ENCODE peak calls at places on chromosomes 2 and 18, in nine cellular contexts. I is astrocyte of the cerebellum, P is adrenal gland, F is brain microvascular endothelial cell, R is PC-3, J is cardiac muscle cell, N is HFF-Myc, L is fibroblast of pulmonary artery, V is AG04450. U is an unnamed sample.

GRCh38 chr2:181077128-181077709 is 96.8 kb downstream of the UBE2E3 start:
- DNase-seq in J (peak), R (peak), L (peak), I (peak), P (no peak), N (no peak), V (no peak), F (peak), U (peak)

GRCh38 chr18:11005528-11005927 is 143.8 kb downstream of the PIEZO2 start:
- DNase-seq in I (peak), P (peak), L (peak), J (peak), R (peak), F (peak), V (peak), N (peak), U (peak)

GRCh38 chr2:76563730-76564129 is 853.0 kb upstream of the GCFC2 start:
- DNase-seq in R (no peak), L (no peak), F (no peak), P (no peak), V (no peak), I (no peak), J (no peak), N (no peak), U (no peak)

GRCh38 chr2:191721331-191721730 is 43.4 kb downstream of the NABP1 start:
- DNase-seq in P (no peak), F (no peak), J (no peak), R (no peak), L (no peak), V (no peak), N (no peak), I (no peak), U (no peak)

GRCh38 chr2:142989276-142990204 is 112.1 kb downstream of the KYNU start:
- DNase-seq in N (no peak), F (no peak), I (peak), V (no peak), P (no peak), R (peak), J (peak), L (peak), U (peak)

GRCh38 chr2:230614913-230615332 is 97.7 kb upstream of the CAB39 start:
- DNase-seq in N (no peak), L (no peak), J (no peak), F (no peak), I (no peak), V (no peak), R (no peak), P (no peak), U (peak)

GRCh38 chr2:43139996-43140621 is 86.3 kb downstream of the ZFP36L2 start:
- DNase-seq in J (peak), P (peak), V (no peak), R (no peak), F (no peak), L (peak), I (no peak), N (peak), U (peak)

GRCh38 chr2:30771200-30771599 is 36.0 kb downstream of the CAPN13 start:
- DNase-seq in I (no peak), L (no peak), P (peak), N (no peak), F (no peak), V (no peak), J (no peak), R (no peak), U (no peak)

GRCh38 chr2:188659656-188660406 is 314.3 kb upstream of the COL3A1 start:
- DNase-seq in R (peak), F (peak), N (no peak), L (peak), I (no peak), V (no peak), J (peak), P (no peak), U (peak)

GRCh38 chr2:235493775-235494715 is at the start of gene AGAP1:
- DNase-seq in V (peak), F (peak), I (peak), R (peak), L (peak), J (peak), N (peak), P (peak), U (peak)

GRCh38 chr2:127648321-127648720 is 2.4 kb downstream of the GPR17 start:
- DNase-seq in I (no peak), J (no peak), F (no peak), L (no peak), P (no peak), R (no peak), V (no peak), N (no peak), U (no peak)

GRCh38 chr18:12777543-12777942 is 74.7 kb downstream of the PSMG2 start:
- DNase-seq in V (no peak), P (no peak), N (no peak), R (peak), L (no peak), J (no peak), I (no peak), F (no peak), U (no peak)

GRCh38 chr18:67359868-67360838 is 156.4 kb downstream of the DSEL start:
- DNase-seq in I (peak), V (peak), F (peak), N (peak), J (peak), L (peak), R (peak), P (peak), U (peak)
- H3K4me3 ChIP-seq in I (peak), V (peak), F (peak), N (peak), J (no peak), L (peak), R (peak), P (peak), U (peak)

GRCh38 chr2:71276311-71277158 is 49.6 kb upstream of the PAIP2B start:
- DNase-seq in P (peak), R (peak), F (peak), J (peak), L (peak), V (peak), I (peak), N (peak), U (peak)
- TF ChIP-seq CTCF in P (no peak), R (no peak), F (peak), J (peak), L (no peak), V (no peak), I (no peak), N (no peak), U (no peak)

GRCh38 chr2:64644240-64645013 is 9.3 kb downstream of the SERTAD2 start:
- DNase-seq in F (peak), P (peak), R (peak), V (no peak), I (peak), L (peak), J (peak), N (no peak), U (peak)
- H3K4me3 ChIP-seq in F (peak), P (peak), R (peak), V (peak), I (peak), L (peak), J (peak), N (peak), U (peak)

DNA sequence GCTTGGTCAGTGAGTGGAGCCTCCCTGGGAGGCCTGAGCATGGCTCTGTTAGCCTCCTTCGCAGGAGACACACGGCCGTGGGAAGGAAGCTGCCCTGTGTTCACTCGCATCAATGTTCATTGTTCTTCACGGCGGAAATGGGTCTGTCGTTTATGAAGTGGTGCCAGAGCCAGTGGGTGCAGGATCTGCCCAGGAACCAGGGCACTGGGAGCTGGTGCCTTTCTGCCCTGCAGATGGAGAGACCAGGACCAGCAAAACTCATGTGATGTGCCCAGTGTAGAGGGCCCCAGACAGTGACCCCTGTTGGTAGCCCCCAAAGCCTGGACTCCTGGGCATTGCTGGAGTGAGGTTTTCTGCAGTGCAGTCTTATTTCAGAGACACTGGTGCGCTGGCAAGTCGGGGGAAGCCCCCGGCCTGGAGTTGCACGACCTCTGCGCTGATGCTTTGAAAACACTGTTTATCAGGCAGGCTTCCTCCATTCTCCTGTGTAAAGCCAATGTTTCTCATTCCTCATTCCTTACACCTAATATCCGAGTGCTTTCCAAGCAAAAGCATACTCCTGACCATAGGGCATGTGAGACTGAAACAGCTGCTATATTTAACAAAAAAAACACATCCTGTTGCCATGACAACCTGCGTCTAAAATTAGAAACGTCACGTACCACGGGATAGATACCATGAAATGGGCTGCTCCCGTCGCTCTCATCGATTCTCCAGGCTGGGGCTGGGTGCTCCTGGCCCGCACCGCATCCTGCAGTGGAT is 268.6 kb downstream of the NDUFA10 start:
- DNase-seq in L (peak), I (no peak), P (no peak), V (no peak), J (peak), N (no peak), R (no peak), F (peak), U (peak)
- TF ChIP-seq CTCF in L (no peak), I (no peak), P (no peak), V (no peak), J (no peak), N (no peak), R (no peak), F (no peak), U (no peak)

GRCh38 chr2:218009191-218010114 is 6.7 kb upstream of the TNS1 start:
- DNase-seq in R (no peak), J (no peak), I (no peak), P (no peak), V (no peak), L (no peak), N (no peak), F (no peak), U (no peak)
- H3K4me3 ChIP-seq in R (peak), J (peak), I (peak), P (peak), V (peak), L (peak), N (peak), F (peak), U (peak)

GRCh38 chr2:152425765-152426710 is 91.1 kb downstream of the FMNL2 start:
- DNase-seq in L (no peak), J (peak), I (no peak), N (no peak), F (peak), P (no peak), R (no peak), V (no peak), U (peak)

GRCh38 chr2:152431370-152432098 is 96.6 kb downstream of the FMNL2 start:
- DNase-seq in J (no peak), N (no peak), L (no peak), F (no peak), P (no peak), V (no peak), R (no peak), I (no peak), U (peak)

GRCh38 chr2:152427902-152428301 is 92.9 kb downstream of the FMNL2 start:
- DNase-seq in F (no peak), N (no peak), R (no peak), I (no peak), P (no peak), V (no peak), J (no peak), L (no peak), U (no peak)

GRCh38 chr2:152426801-152427200 is 91.8 kb downstream of the FMNL2 start:
- DNase-seq in N (no peak), L (no peak), I (no peak), J (peak), R (peak), F (no peak), V (no peak), P (no peak), U (peak)

DNA sequence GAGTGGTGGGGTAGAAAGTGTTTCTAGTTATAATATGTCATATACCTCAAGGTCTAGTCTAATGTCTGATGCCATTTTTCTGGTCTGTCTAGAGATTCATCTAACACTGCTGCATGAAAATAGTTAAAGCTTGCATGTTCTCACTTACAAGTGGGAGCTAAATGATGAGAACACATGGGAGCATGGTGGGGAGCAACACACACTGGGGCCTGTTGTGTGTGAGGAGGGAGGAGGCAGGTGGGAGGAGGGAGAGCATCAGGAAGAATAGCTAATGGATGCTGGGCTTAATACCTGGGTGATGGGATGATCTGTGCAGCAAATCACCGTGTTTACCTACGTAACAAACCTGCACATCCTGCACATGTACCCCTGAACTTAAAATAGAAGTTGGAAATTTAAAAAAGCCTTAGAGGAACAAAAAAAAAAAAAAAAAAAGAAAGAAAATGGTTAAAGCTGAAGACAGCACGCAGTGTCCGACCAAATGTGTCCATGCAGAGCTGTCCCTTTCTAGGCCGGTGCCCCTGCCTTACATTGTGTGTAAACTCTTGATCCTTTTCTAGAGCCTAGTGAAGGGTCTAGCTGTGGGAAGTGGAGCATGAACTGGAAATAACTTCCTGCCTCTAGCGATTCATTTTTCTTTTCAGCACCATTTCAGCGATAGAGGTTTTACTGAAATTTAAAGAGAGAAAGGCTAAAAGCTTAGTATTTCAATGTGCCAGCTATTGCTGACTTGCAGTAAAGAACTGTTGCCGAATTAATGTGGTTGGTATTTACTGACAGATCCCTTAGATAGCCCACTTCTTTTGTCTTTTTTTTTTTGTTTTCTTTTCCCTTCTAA is 94.0 kb downstream of the FMNL2 start:
- DNase-seq in N (no peak), P (no peak), R (no peak), V (no peak), J (no peak), L (no peak), F (no peak), I (no peak), U (no peak)
- TF ChIP-seq CTCF in N (no peak), P (no peak), R (no peak), V (no peak), J (no peak), L (no peak), F (no peak), I (no peak), U (no peak)

GRCh38 chr2:233676046-233676445 is 4.3 kb downstream of the UGT1A9 start:
- DNase-seq in I (no peak), P (no peak), V (no peak), L (no peak), F (peak), N (no peak), J (no peak), R (no peak), U (peak)
- H3K4me3 ChIP-seq in I (no peak), P (no peak), V (no peak), L (no peak), F (no peak), N (no peak), J (no peak), R (no peak), U (no peak)